ENCODE peak calls at places on chromosomes 4 and X, in eight cellular contexts. One of them, this sample, is unnamed.

GRCh38 chr4:139440971-139441370 is 12.9 kb upstream of the RAB33B start:
- DNase-seq in GM12878: no peak
- DNase-seq in A549: no peak
- DNase-seq in ACHN: no peak
- DNase-seq in WERI-Rb-1: no peak
- DNase-seq in astrocyte: peak; percentile 44
- DNase-seq in C1 segment of cervical spinal cord: no peak
- DNase-seq in caudate nucleus: no peak
- DNase-seq in this sample: no peak

GRCh38 chr4:74055096-74055495 is 16.6 kb upstream of the CXCL3 start:
- DNase-seq in ACHN: no peak
- DNase-seq in A549: no peak
- DNase-seq in WERI-Rb-1: no peak
- DNase-seq in astrocyte: no peak
- DNase-seq in GM12878: no peak
- DNase-seq in caudate nucleus: no peak
- DNase-seq in C1 segment of cervical spinal cord: no peak
- DNase-seq in this sample: no peak

GRCh38 chr4:1534076-1534872 is 128.0 kb upstream of the NKX1-1 start:
- DNase-seq in astrocyte: no peak
- DNase-seq in WERI-Rb-1: no peak
- DNase-seq in caudate nucleus: no peak
- DNase-seq in C1 segment of cervical spinal cord: no peak
- DNase-seq in ACHN: no peak
- DNase-seq in GM12878: no peak
- DNase-seq in A549: no peak
- DNase-seq in this sample: no peak

GRCh38 chrX:84188320-84188834 is 378 bp upstream of the RPS6KA6 start:
- DNase-seq in ACHN: peak; percentile 48
- DNase-seq in caudate nucleus: peak; percentile 4
- DNase-seq in WERI-Rb-1: peak; percentile 75
- DNase-seq in astrocyte: peak; percentile 38
- DNase-seq in C1 segment of cervical spinal cord: no peak
- DNase-seq in A549: peak; percentile 48
- DNase-seq in GM12878: no peak
- DNase-seq in this sample: peak; percentile 47

GRCh38 chrX:29903365-29903764 is 312.0 kb upstream of the MAGEB2 start:
- DNase-seq in WERI-Rb-1: no peak
- DNase-seq in ACHN: peak; percentile 2
- DNase-seq in C1 segment of cervical spinal cord: no peak
- DNase-seq in caudate nucleus: no peak
- DNase-seq in astrocyte: no peak
- DNase-seq in GM12878: no peak
- DNase-seq in A549: no peak
- DNase-seq in this sample: no peak

GRCh38 chr4:130183796-130184195 is 1087.8 kb downstream of the C4orf33 start:
- DNase-seq in C1 segment of cervical spinal cord: no peak
- DNase-seq in astrocyte: no peak
- DNase-seq in ACHN: no peak
- DNase-seq in A549: no peak
- DNase-seq in caudate nucleus: no peak
- DNase-seq in WERI-Rb-1: no peak
- DNase-seq in GM12878: no peak
- DNase-seq in this sample: no peak

GRCh38 chrX:2550288-2551020 is 49.7 kb upstream of the DHRSX start:
- DNase-seq in astrocyte: no peak
- DNase-seq in caudate nucleus: no peak
- DNase-seq in ACHN: no peak
- DNase-seq in GM12878: no peak
- DNase-seq in A549: no peak
- DNase-seq in WERI-Rb-1: no peak
- DNase-seq in C1 segment of cervical spinal cord: no peak
- DNase-seq in this sample: no peak

GRCh38 chr4:106245176-106245575 is 70.8 kb downstream of the TBCK start:
- DNase-seq in GM12878: no peak
- DNase-seq in ACHN: no peak
- DNase-seq in C1 segment of cervical spinal cord: no peak
- DNase-seq in caudate nucleus: no peak
- DNase-seq in astrocyte: no peak
- DNase-seq in A549: no peak
- DNase-seq in WERI-Rb-1: no peak
- DNase-seq in this sample: no peak

GRCh38 chr4:97106161-97106560 is 1037.1 kb downstream of the STPG2 start:
- DNase-seq in WERI-Rb-1: peak; percentile 58
- DNase-seq in caudate nucleus: no peak
- DNase-seq in astrocyte: no peak
- DNase-seq in A549: no peak
- DNase-seq in ACHN: no peak
- DNase-seq in GM12878: no peak
- DNase-seq in C1 segment of cervical spinal cord: no peak
- DNase-seq in this sample: no peak

GRCh38 chr4:126976850-126977249 is 655.9 kb upstream of the INTU start:
- DNase-seq in astrocyte: no peak
- DNase-seq in WERI-Rb-1: no peak
- DNase-seq in C1 segment of cervical spinal cord: no peak
- DNase-seq in caudate nucleus: no peak
- DNase-seq in ACHN: no peak
- DNase-seq in GM12878: no peak
- DNase-seq in A549: no peak
- DNase-seq in this sample: no peak

GRCh38 chr4:154064244-154064643 is 275.4 kb upstream of the SFRP2 start:
- DNase-seq in GM12878: no peak
- DNase-seq in A549: no peak
- DNase-seq in WERI-Rb-1: no peak
- DNase-seq in ACHN: no peak
- DNase-seq in C1 segment of cervical spinal cord: no peak
- DNase-seq in caudate nucleus: no peak
- DNase-seq in astrocyte: no peak
- DNase-seq in this sample: no peak

GRCh38 chr4:73527196-73527595 is 45.7 kb downstream of the AFM start:
- DNase-seq in astrocyte: no peak
- DNase-seq in GM12878: no peak
- DNase-seq in WERI-Rb-1: no peak
- DNase-seq in C1 segment of cervical spinal cord: no peak
- DNase-seq in A549: no peak
- DNase-seq in caudate nucleus: no peak
- DNase-seq in ACHN: no peak
- DNase-seq in this sample: no peak

GRCh38 chr4:22385615-22386014 is 130.3 kb downstream of the ADGRA3 start:
- DNase-seq in GM12878: no peak
- DNase-seq in astrocyte: peak; percentile 64
- DNase-seq in WERI-Rb-1: no peak
- DNase-seq in caudate nucleus: no peak
- DNase-seq in A549: no peak
- DNase-seq in C1 segment of cervical spinal cord: no peak
- DNase-seq in ACHN: peak; percentile 23
- DNase-seq in this sample: peak; percentile 3

GRCh38 chr4:123587983-123588494 is 191.4 kb downstream of the SPRY1 start:
- DNase-seq in ACHN: no peak
- DNase-seq in C1 segment of cervical spinal cord: no peak
- DNase-seq in astrocyte: peak; percentile 48
- DNase-seq in WERI-Rb-1: no peak
- DNase-seq in caudate nucleus: no peak
- DNase-seq in A549: peak; percentile 64
- DNase-seq in GM12878: no peak
- DNase-seq in this sample: peak; percentile 86

GRCh38 chrX:3669841-3670240 is 43.6 kb downstream of the PRKX start:
- DNase-seq in astrocyte: no peak
- DNase-seq in WERI-Rb-1: no peak
- DNase-seq in caudate nucleus: no peak
- DNase-seq in ACHN: no peak
- DNase-seq in GM12878: no peak
- DNase-seq in A549: no peak
- DNase-seq in C1 segment of cervical spinal cord: no peak
- DNase-seq in this sample: no peak

GRCh38 chr4:676871-677235 is 2.5 kb downstream of the MYL5 start:
- DNase-seq in C1 segment of cervical spinal cord: no peak
- DNase-seq in astrocyte: no peak
- DNase-seq in caudate nucleus: no peak
- DNase-seq in GM12878: no peak
- DNase-seq in ACHN: no peak
- DNase-seq in WERI-Rb-1: no peak
- DNase-seq in A549: no peak
- DNase-seq in this sample: no peak

GRCh38 chrX:102712216-102712966 is at the start of gene GPRASP2:
- DNase-seq in astrocyte: peak; percentile 4
- DNase-seq in GM12878: no peak
- DNase-seq in A549: no peak
- DNase-seq in WERI-Rb-1: peak; percentile 56
- DNase-seq in C1 segment of cervical spinal cord: no peak
- DNase-seq in caudate nucleus: peak; percentile 37
- DNase-seq in ACHN: peak; percentile 25
- DNase-seq in this sample: no peak

GRCh38 chr4:105758958-105759357 is 50.4 kb downstream of the GSTCD start:
- DNase-seq in caudate nucleus: no peak
- DNase-seq in ACHN: no peak
- DNase-seq in WERI-Rb-1: no peak
- DNase-seq in GM12878: no peak
- DNase-seq in A549: no peak
- DNase-seq in C1 segment of cervical spinal cord: no peak
- DNase-seq in astrocyte: no peak
- DNase-seq in this sample: no peak

GRCh38 chr4:95162867-95163266 is 385.9 kb downstream of the UNC5C start:
- DNase-seq in GM12878: no peak
- DNase-seq in C1 segment of cervical spinal cord: no peak
- DNase-seq in ACHN: no peak
- DNase-seq in WERI-Rb-1: no peak
- DNase-seq in caudate nucleus: no peak
- DNase-seq in astrocyte: no peak
- DNase-seq in A549: no peak
- DNase-seq in this sample: no peak

GRCh38 chrX:108224727-108225455 is 133.3 kb downstream of the ATG4A start:
- DNase-seq in WERI-Rb-1: peak; percentile 9
- DNase-seq in ACHN: peak; percentile 77
- DNase-seq in GM12878: peak; percentile 16
- DNase-seq in caudate nucleus: no peak
- DNase-seq in astrocyte: peak; percentile 47
- DNase-seq in A549: peak; percentile 30
- DNase-seq in C1 segment of cervical spinal cord: no peak
- DNase-seq in this sample: no peak

GRCh38 chr4:3207531-3208037 is 41.4 kb upstream of the MSANTD1 start:
- DNase-seq in ACHN: no peak
- DNase-seq in astrocyte: no peak
- DNase-seq in C1 segment of cervical spinal cord: no peak
- DNase-seq in GM12878: no peak
- DNase-seq in caudate nucleus: no peak
- DNase-seq in WERI-Rb-1: no peak
- DNase-seq in A549: no peak
- DNase-seq in this sample: peak; percentile 47

GRCh38 chr4:73223258-73223651 is 35.3 kb downstream of the ANKRD17 start:
- DNase-seq in astrocyte: peak; percentile 6
- DNase-seq in GM12878: no peak
- DNase-seq in C1 segment of cervical spinal cord: no peak
- DNase-seq in ACHN: no peak
- DNase-seq in A549: no peak
- DNase-seq in caudate nucleus: no peak
- DNase-seq in WERI-Rb-1: no peak
- DNase-seq in this sample: no peak

GRCh38 chr4:121041307-121042090 is 30.8 kb downstream of the NDNF start:
- DNase-seq in ACHN: no peak
- DNase-seq in caudate nucleus: no peak
- DNase-seq in GM12878: peak; percentile 20
- DNase-seq in astrocyte: no peak
- DNase-seq in WERI-Rb-1: no peak
- DNase-seq in A549: no peak
- DNase-seq in C1 segment of cervical spinal cord: no peak
- DNase-seq in this sample: no peak

GRCh38 chr4:187602339-187603092 is 393.1 kb upstream of the ZFP42 start:
- DNase-seq in C1 segment of cervical spinal cord: no peak
- DNase-seq in astrocyte: peak; percentile 87
- DNase-seq in caudate nucleus: no peak
- DNase-seq in A549: no peak
- DNase-seq in GM12878: no peak
- DNase-seq in WERI-Rb-1: no peak
- DNase-seq in ACHN: peak; percentile 31
- DNase-seq in this sample: no peak

GRCh38 chrX:48919947-48920712 is 1.3 kb upstream of the PIM2 start:
- DNase-seq in caudate nucleus: no peak
- DNase-seq in GM12878: no peak
- DNase-seq in ACHN: no peak
- DNase-seq in A549: no peak
- DNase-seq in WERI-Rb-1: no peak
- DNase-seq in C1 segment of cervical spinal cord: no peak
- DNase-seq in astrocyte: no peak
- DNase-seq in this sample: no peak

GRCh38 chr4:108264693-108265092 is 96.0 kb upstream of the LEF1 start:
- DNase-seq in ACHN: no peak
- DNase-seq in C1 segment of cervical spinal cord: no peak
- DNase-seq in A549: no peak
- DNase-seq in WERI-Rb-1: no peak
- DNase-seq in caudate nucleus: no peak
- DNase-seq in GM12878: no peak
- DNase-seq in astrocyte: no peak
- DNase-seq in this sample: no peak

GRCh38 chrX:24229967-24230366 is 80.4 kb downstream of the ZFX start:
- DNase-seq in GM12878: no peak
- DNase-seq in ACHN: no peak
- DNase-seq in caudate nucleus: no peak
- DNase-seq in C1 segment of cervical spinal cord: no peak
- DNase-seq in WERI-Rb-1: no peak
- DNase-seq in A549: no peak
- DNase-seq in astrocyte: peak; percentile 11
- DNase-seq in this sample: no peak

GRCh38 chr4:125952631-125953030 is 637.9 kb downstream of the FAT4 start:
- DNase-seq in WERI-Rb-1: no peak
- DNase-seq in caudate nucleus: no peak
- DNase-seq in A549: no peak
- DNase-seq in GM12878: no peak
- DNase-seq in C1 segment of cervical spinal cord: no peak
- DNase-seq in astrocyte: no peak
- DNase-seq in ACHN: no peak
- DNase-seq in this sample: no peak

GRCh38 chr4:110046588-110047049 is 133.9 kb downstream of the EGF start:
- DNase-seq in WERI-Rb-1: no peak
- DNase-seq in ACHN: no peak
- DNase-seq in A549: no peak
- DNase-seq in astrocyte: peak; percentile 64
- DNase-seq in caudate nucleus: no peak
- DNase-seq in C1 segment of cervical spinal cord: no peak
- DNase-seq in GM12878: no peak
- DNase-seq in this sample: peak; percentile 17

GRCh38 chr4:183375156-183375555 is 52.9 kb upstream of the CLDN24 start:
- DNase-seq in C1 segment of cervical spinal cord: no peak
- DNase-seq in WERI-Rb-1: peak; percentile 89
- DNase-seq in A549: no peak
- DNase-seq in ACHN: no peak
- DNase-seq in GM12878: no peak
- DNase-seq in caudate nucleus: no peak
- DNase-seq in astrocyte: no peak
- DNase-seq in this sample: no peak

GRCh38 chrX:31243804-31244203 is 172.0 kb upstream of the FTHL17 start:
- DNase-seq in caudate nucleus: no peak
- DNase-seq in GM12878: no peak
- DNase-seq in A549: no peak
- DNase-seq in C1 segment of cervical spinal cord: no peak
- DNase-seq in astrocyte: no peak
- DNase-seq in WERI-Rb-1: no peak
- DNase-seq in ACHN: no peak
- DNase-seq in this sample: no peak

This sample was measured in fibroblast of the conjunctiva.